ENCODE peak calls at places on chromosomes 12 and 14, in six cellular contexts. B is epithelial cell of prostate; E is activated T-helper 9 cell treated with anti-CD3 and anti-CD28 coated beads, Interleukin-2, amount 50 U/mL, for 16 hours; M is HEK293T; C is activated CD4-positive, alpha-beta T cell treated with anti-CD3 and anti-CD28 coated beads for 24 hours; P is H4. L is an unnamed sample.

GRCh38 chr12:5243014-5243413 is 188.9 kb upstream of the NTF3 start:
- DNase-seq in B (no peak), C (no peak), P (no peak), E (no peak), M (no peak), L (no peak)

GRCh38 chr12:25422241-25422640 is 130.8 kb downstream of the LMNTD1 start:
- DNase-seq in B (no peak), P (no peak), C (no peak), M (no peak), E (no peak), L (no peak)

GRCh38 chr14:104688755-104689619 is at the start of gene INF2:
- DNase-seq in M (peak; percentile 77), B (no peak), P (peak; percentile 35), E (peak; percentile 48), C (no peak), L (no peak)

GRCh38 chr14:24231263-24232120 is 675 bp downstream of the NEDD8 start:
- DNase-seq in P (no peak), E (no peak), M (no peak), C (no peak), B (no peak), L (no peak)

GRCh38 chr14:53190938-53191337 is 37.8 kb upstream of the DDHD1 start:
- DNase-seq in P (no peak), E (peak; percentile 35), B (peak; percentile 41), M (no peak), C (peak; percentile 45), L (no peak)

GRCh38 chr12:12081836-12082497 is 11.2 kb downstream of the BCL2L14 start:
- DNase-seq in P (peak; percentile 17), C (no peak), E (no peak), B (no peak), M (peak; percentile 31), L (no peak)

GRCh38 chr14:78181270-78181669 is 11.1 kb downstream of the NRXN3 start:
- DNase-seq in M (no peak), P (no peak), B (no peak), C (no peak), E (no peak), L (no peak)

GRCh38 chr14:64504897-64505771 is 564 bp downstream of the ZBTB1 start:
- DNase-seq in C (peak; percentile 73), E (peak; percentile 77), M (peak; percentile 75), B (no peak), P (peak; percentile 84), L (peak; percentile 68)

GRCh38 chr14:20530771-20531571 is 25.6 kb downstream of the RNASE10 start:
- DNase-seq in C (peak; percentile 63), M (peak; percentile 66), B (peak; percentile 8), E (peak; percentile 57), P (peak; percentile 63), L (peak; percentile 1)

GRCh38 chr12:87575906-87576305 is 453.3 kb downstream of the C12orf50 start:
- DNase-seq in P (no peak), B (no peak), M (no peak), C (no peak), E (no peak), L (no peak)

GRCh38 chr14:54756656-54757392 is 145.8 kb downstream of the GCH1 start:
- DNase-seq in M (no peak), E (no peak), P (no peak), C (no peak), B (no peak), L (no peak)

GRCh38 chr12:26680724-26681455 is 152.1 kb downstream of the ITPR2 start:
- DNase-seq in E (no peak), P (no peak), C (no peak), B (no peak), M (no peak), L (no peak)

GRCh38 chr14:61670576-61670975 is 24.7 kb upstream of the HIF1A start:
- DNase-seq in E (no peak), P (no peak), C (no peak), M (no peak), B (no peak), L (no peak)

GRCh38 chr14:24277606-24278321 is 6.4 kb upstream of the RABGGTA start:
- DNase-seq in P (no peak), B (no peak), E (no peak), C (no peak), M (no peak), L (no peak)

GRCh38 chr12:11822071-11822818 is 172.8 kb downstream of the ETV6 start:
- DNase-seq in E (peak; percentile 55), M (no peak), C (peak; percentile 41), P (no peak), B (no peak), L (no peak)

GRCh38 chr12:69329669-69330428 is 18.3 kb upstream of the LYZ start:
- DNase-seq in M (no peak), P (peak; percentile 79), B (no peak), C (no peak), E (no peak), L (no peak)

GRCh38 chr12:42410345-42410744 is 84.4 kb downstream of the PPHLN1 start:
- DNase-seq in M (no peak), E (no peak), C (no peak), P (no peak), B (no peak), L (no peak)

GRCh38 chr12:24643120-24644119 is 305.5 kb downstream of the BCAT1 start:
- DNase-seq in B (no peak), P (no peak), M (no peak), E (no peak), C (no peak), L (no peak)

GRCh38 chr12:70837026-70837425 is 83.5 kb downstream of the PTPRR start:
- DNase-seq in P (no peak), M (no peak), B (no peak), E (no peak), C (no peak), L (no peak)

GRCh38 chr12:95621725-95622124 is 70.4 kb upstream of the USP44 start:
- DNase-seq in M (no peak), C (no peak), E (no peak), P (no peak), B (no peak), L (no peak)

GRCh38 chr12:57519758-57520007 is 631 bp downstream of the DDIT3 start:
- DNase-seq in B (no peak), E (no peak), C (peak; percentile 7), M (no peak), P (no peak), L (no peak)

GRCh38 chr12:131694116-131694838 is 16.6 kb upstream of the SFSWAP start:
- DNase-seq in B (no peak), E (no peak), P (no peak), M (no peak), C (no peak), L (no peak)

GRCh38 chr12:23699031-23699430 is 250.4 kb downstream of the SOX5 start:
- DNase-seq in E (no peak), M (no peak), B (no peak), P (no peak), C (no peak), L (no peak)